ENCODE peak calls at places on chromosome 12, in ten cellular contexts. One of them, this sample, is unnamed.

GRCh38 chr12:5232291-5232690 is 188.6 kb downstream of the KCNA5 start:
- DNase-seq in gastrocnemius medialis: no peak
- DNase-seq in right atrium auricular region: no peak
- DNase-seq in breast epithelium: no peak
- DNase-seq in sigmoid colon: no peak
- DNase-seq in CD8-positive, alpha-beta memory T cell: no peak
- DNase-seq in pancreas: no peak
- DNase-seq in MM.1S: no peak
- DNase-seq in CD4-positive, alpha-beta memory T cell: no peak
- DNase-seq in ovary: no peak
- DNase-seq in this sample: no peak

GRCh38 chr12:119130523-119130922 is 48.2 kb upstream of the HSPB8 start:
- DNase-seq in gastrocnemius medialis: no peak
- DNase-seq in right atrium auricular region: no peak
- DNase-seq in breast epithelium: no peak
- DNase-seq in sigmoid colon: no peak
- DNase-seq in CD8-positive, alpha-beta memory T cell: no peak
- DNase-seq in pancreas: no peak
- DNase-seq in MM.1S: no peak
- DNase-seq in CD4-positive, alpha-beta memory T cell: no peak
- DNase-seq in ovary: no peak
- DNase-seq in this sample: no peak

GRCh38 chr12:20404576-20405346 is 36.4 kb downstream of the PDE3A start:
- DNase-seq in gastrocnemius medialis: no peak
- DNase-seq in right atrium auricular region: peak; percentile 70
- DNase-seq in breast epithelium: no peak
- DNase-seq in sigmoid colon: peak; percentile 78
- DNase-seq in CD8-positive, alpha-beta memory T cell: no peak
- DNase-seq in pancreas: no peak
- DNase-seq in MM.1S: no peak
- DNase-seq in CD4-positive, alpha-beta memory T cell: no peak
- DNase-seq in ovary: no peak
- DNase-seq in this sample: no peak

GRCh38 chr12:49518914-49519573 is 19.8 kb upstream of the KCNH3 start:
- DNase-seq in gastrocnemius medialis: no peak
- DNase-seq in right atrium auricular region: no peak
- DNase-seq in breast epithelium: no peak
- DNase-seq in sigmoid colon: no peak
- DNase-seq in CD8-positive, alpha-beta memory T cell: no peak
- DNase-seq in pancreas: no peak
- DNase-seq in MM.1S: no peak
- DNase-seq in CD4-positive, alpha-beta memory T cell: no peak
- DNase-seq in ovary: no peak
- DNase-seq in this sample: no peak

GRCh38 chr12:56645201-56645716 is 525 bp downstream of the ATP5F1B start:
- DNase-seq in gastrocnemius medialis: peak; percentile 33
- DNase-seq in right atrium auricular region: no peak
- DNase-seq in breast epithelium: no peak
- DNase-seq in sigmoid colon: no peak
- DNase-seq in CD8-positive, alpha-beta memory T cell: no peak
- DNase-seq in pancreas: peak; percentile 38
- DNase-seq in MM.1S: peak; percentile 25
- DNase-seq in CD4-positive, alpha-beta memory T cell: no peak
- DNase-seq in ovary: peak; percentile 54
- DNase-seq in this sample: no peak

GRCh38 chr12:46556820-46557524 is 184.4 kb upstream of the SLC38A2 start:
- DNase-seq in gastrocnemius medialis: no peak
- DNase-seq in right atrium auricular region: no peak
- DNase-seq in breast epithelium: no peak
- DNase-seq in sigmoid colon: no peak
- DNase-seq in CD8-positive, alpha-beta memory T cell: no peak
- DNase-seq in pancreas: no peak
- DNase-seq in MM.1S: no peak
- DNase-seq in CD4-positive, alpha-beta memory T cell: no peak
- DNase-seq in ovary: no peak
- DNase-seq in this sample: no peak

GRCh38 chr12:102371177-102371576 is 109.2 kb downstream of the IGF1 start:
- DNase-seq in gastrocnemius medialis: no peak
- DNase-seq in right atrium auricular region: no peak
- DNase-seq in breast epithelium: no peak
- DNase-seq in sigmoid colon: no peak
- DNase-seq in CD8-positive, alpha-beta memory T cell: no peak
- DNase-seq in pancreas: no peak
- DNase-seq in MM.1S: no peak
- DNase-seq in CD4-positive, alpha-beta memory T cell: no peak
- DNase-seq in ovary: no peak
- DNase-seq in this sample: no peak

GRCh38 chr12:77224346-77224745 is 159.0 kb upstream of the E2F7 start:
- DNase-seq in gastrocnemius medialis: no peak
- DNase-seq in right atrium auricular region: no peak
- DNase-seq in breast epithelium: no peak
- DNase-seq in sigmoid colon: no peak
- DNase-seq in CD8-positive, alpha-beta memory T cell: no peak
- DNase-seq in pancreas: no peak
- DNase-seq in MM.1S: no peak
- DNase-seq in CD4-positive, alpha-beta memory T cell: no peak
- DNase-seq in ovary: no peak
- DNase-seq in this sample: no peak

GRCh38 chr12:132279184-132279889 is 50.1 kb downstream of the GALNT9 start:
- DNase-seq in gastrocnemius medialis: no peak
- DNase-seq in right atrium auricular region: no peak
- DNase-seq in breast epithelium: no peak
- DNase-seq in sigmoid colon: peak; percentile 92
- DNase-seq in CD8-positive, alpha-beta memory T cell: peak; percentile 15
- DNase-seq in pancreas: no peak
- DNase-seq in MM.1S: no peak
- DNase-seq in CD4-positive, alpha-beta memory T cell: no peak
- DNase-seq in ovary: no peak
- DNase-seq in this sample: no peak

GRCh38 chr12:128734391-128734790 is 89.4 kb downstream of the SLC15A4 start:
- DNase-seq in gastrocnemius medialis: no peak
- DNase-seq in right atrium auricular region: no peak
- DNase-seq in breast epithelium: no peak
- DNase-seq in sigmoid colon: no peak
- DNase-seq in CD8-positive, alpha-beta memory T cell: no peak
- DNase-seq in pancreas: no peak
- DNase-seq in MM.1S: no peak
- DNase-seq in CD4-positive, alpha-beta memory T cell: no peak
- DNase-seq in ovary: no peak
- DNase-seq in this sample: no peak

GRCh38 chr12:2183556-2184541 is 131.1 kb downstream of the CACNA1C start:
- DNase-seq in gastrocnemius medialis: no peak
- DNase-seq in right atrium auricular region: no peak
- DNase-seq in breast epithelium: no peak
- DNase-seq in sigmoid colon: peak; percentile 70
- DNase-seq in CD8-positive, alpha-beta memory T cell: no peak
- DNase-seq in pancreas: no peak
- DNase-seq in MM.1S: peak; percentile 7
- DNase-seq in CD4-positive, alpha-beta memory T cell: no peak
- DNase-seq in ovary: no peak
- DNase-seq in this sample: no peak

GRCh38 chr12:47858511-47859266 is 39.0 kb upstream of the HDAC7 start:
- DNase-seq in gastrocnemius medialis: no peak
- DNase-seq in right atrium auricular region: no peak
- DNase-seq in breast epithelium: no peak
- DNase-seq in sigmoid colon: peak; percentile 48
- DNase-seq in CD8-positive, alpha-beta memory T cell: no peak
- DNase-seq in pancreas: no peak
- DNase-seq in MM.1S: no peak
- DNase-seq in CD4-positive, alpha-beta memory T cell: no peak
- DNase-seq in ovary: no peak
- DNase-seq in this sample: no peak

GRCh38 chr12:48956279-48957140 is 777 bp downstream of the ARF3 start:
- DNase-seq in gastrocnemius medialis: peak; percentile 68
- DNase-seq in right atrium auricular region: peak; percentile 91
- DNase-seq in breast epithelium: peak; percentile 75
- DNase-seq in sigmoid colon: peak; percentile 94
- DNase-seq in CD8-positive, alpha-beta memory T cell: peak; percentile 55
- DNase-seq in pancreas: peak; percentile 63
- DNase-seq in MM.1S: no peak
- DNase-seq in CD4-positive, alpha-beta memory T cell: no peak
- DNase-seq in ovary: peak; percentile 77
- DNase-seq in this sample: peak; percentile 68

GRCh38 chr12:41509655-41510054 is 321.5 kb downstream of the PDZRN4 start:
- DNase-seq in gastrocnemius medialis: no peak
- DNase-seq in right atrium auricular region: no peak
- DNase-seq in breast epithelium: no peak
- DNase-seq in sigmoid colon: no peak
- DNase-seq in CD8-positive, alpha-beta memory T cell: no peak
- DNase-seq in pancreas: no peak
- DNase-seq in MM.1S: no peak
- DNase-seq in CD4-positive, alpha-beta memory T cell: no peak
- DNase-seq in ovary: no peak
- DNase-seq in this sample: no peak

GRCh38 chr12:75986001-75986739 is 45.4 kb downstream of the PHLDA1 start:
- DNase-seq in gastrocnemius medialis: no peak
- DNase-seq in right atrium auricular region: no peak
- DNase-seq in breast epithelium: no peak
- DNase-seq in sigmoid colon: no peak
- DNase-seq in CD8-positive, alpha-beta memory T cell: no peak
- DNase-seq in pancreas: peak; percentile 39
- DNase-seq in MM.1S: no peak
- DNase-seq in CD4-positive, alpha-beta memory T cell: no peak
- DNase-seq in ovary: no peak
- DNase-seq in this sample: no peak

GRCh38 chr12:55721601-55722213 is 1.5 kb downstream of the RDH5 start:
- DNase-seq in gastrocnemius medialis: peak; percentile 36
- DNase-seq in right atrium auricular region: no peak
- DNase-seq in breast epithelium: no peak
- DNase-seq in sigmoid colon: no peak
- DNase-seq in CD8-positive, alpha-beta memory T cell: peak; percentile 45
- DNase-seq in pancreas: no peak
- DNase-seq in MM.1S: no peak
- DNase-seq in CD4-positive, alpha-beta memory T cell: no peak
- DNase-seq in ovary: no peak
- DNase-seq in this sample: no peak

GRCh38 chr12:75766263-75767160 is 255.1 kb upstream of the KRR1 start:
- DNase-seq in gastrocnemius medialis: no peak
- DNase-seq in right atrium auricular region: no peak
- DNase-seq in breast epithelium: no peak
- DNase-seq in sigmoid colon: no peak
- DNase-seq in CD8-positive, alpha-beta memory T cell: no peak
- DNase-seq in pancreas: no peak
- DNase-seq in MM.1S: no peak
- DNase-seq in CD4-positive, alpha-beta memory T cell: no peak
- DNase-seq in ovary: no peak
- DNase-seq in this sample: no peak

GRCh38 chr12:130858084-130858483 is 13.8 kb upstream of the RAN start:
- DNase-seq in gastrocnemius medialis: no peak
- DNase-seq in right atrium auricular region: no peak
- DNase-seq in breast epithelium: no peak
- DNase-seq in sigmoid colon: peak; percentile 2
- DNase-seq in CD8-positive, alpha-beta memory T cell: no peak
- DNase-seq in pancreas: no peak
- DNase-seq in MM.1S: no peak
- DNase-seq in CD4-positive, alpha-beta memory T cell: no peak
- DNase-seq in ovary: no peak
- DNase-seq in this sample: no peak

DNA sequence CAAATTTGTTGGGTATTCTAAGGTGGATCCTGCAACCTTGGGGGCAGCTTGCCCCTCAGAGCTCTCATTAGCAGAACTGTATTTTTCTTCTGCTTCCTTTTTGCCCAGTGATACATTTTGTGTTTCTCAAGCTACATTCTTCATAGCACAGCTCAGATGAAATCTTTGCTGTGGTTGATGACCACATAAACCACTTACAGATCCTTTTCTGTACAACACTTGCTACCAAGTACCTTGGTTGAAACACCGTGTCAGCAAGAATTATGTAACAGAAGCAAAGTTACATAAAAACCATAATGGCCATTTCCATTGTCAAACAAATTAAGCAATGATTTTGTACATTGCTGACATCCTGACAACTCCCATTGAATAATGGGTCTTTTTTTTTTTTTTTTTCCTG is 9.7 kb upstream of the PLBD1 start:
- DNase-seq in gastrocnemius medialis: no peak
- DNase-seq in right atrium auricular region: no peak
- DNase-seq in breast epithelium: no peak
- DNase-seq in sigmoid colon: no peak
- DNase-seq in CD8-positive, alpha-beta memory T cell: no peak
- DNase-seq in pancreas: no peak
- DNase-seq in MM.1S: no peak
- DNase-seq in CD4-positive, alpha-beta memory T cell: peak; percentile 61
- DNase-seq in ovary: no peak
- DNase-seq in this sample: no peak
- H3K4me1 ChIP-seq in gastrocnemius medialis: no peaks in the 10 kb centered on the region
- H3K4me1 ChIP-seq in right atrium auricular region: no peaks in the 10 kb centered on the region
- H3K4me1 ChIP-seq in breast epithelium: no peaks in the 10 kb centered on the region
- H3K4me1 ChIP-seq in sigmoid colon: no peaks in the 10 kb centered on the region
- H3K4me1 ChIP-seq in CD8-positive, alpha-beta memory T cell: peaks cover 5% of the 10 kb centered on the region
- H3K4me1 ChIP-seq in pancreas: peaks cover 9% of the 10 kb centered on the region
- H3K4me1 ChIP-seq in MM.1S: no peaks in the 10 kb centered on the region
- H3K4me1 ChIP-seq in CD4-positive, alpha-beta memory T cell: peaks cover 11% of the 10 kb centered on the region
- H3K4me1 ChIP-seq in ovary: no peaks in the 10 kb centered on the region
- H3K4me1 ChIP-seq in this sample: no peaks in the 10 kb centered on the region

DNA sequence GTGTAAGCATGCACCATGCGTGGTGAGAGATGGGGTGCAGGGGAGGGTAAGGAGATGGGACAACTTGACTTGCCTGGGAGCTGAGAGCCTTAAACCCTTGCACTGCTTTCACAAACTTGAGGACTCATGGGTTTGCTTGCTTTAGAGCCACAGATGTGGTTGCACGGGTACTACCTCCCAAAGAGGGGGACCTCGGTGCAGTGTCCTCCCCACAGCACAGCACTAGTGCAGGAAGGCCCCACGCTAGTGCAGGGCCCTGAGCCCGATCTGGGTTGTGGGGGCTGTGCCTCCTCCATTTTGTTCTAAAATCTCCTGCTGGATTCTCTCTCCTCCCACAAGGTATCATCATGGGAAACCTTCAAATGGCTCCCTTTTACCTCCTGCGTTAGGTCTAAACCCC is 11.2 kb downstream of the KRT72 start:
- DNase-seq in gastrocnemius medialis: no peak
- DNase-seq in right atrium auricular region: no peak
- DNase-seq in breast epithelium: no peak
- DNase-seq in sigmoid colon: peak; percentile 43
- DNase-seq in CD8-positive, alpha-beta memory T cell: no peak
- DNase-seq in pancreas: no peak
- DNase-seq in MM.1S: no peak
- DNase-seq in CD4-positive, alpha-beta memory T cell: no peak
- DNase-seq in ovary: no peak
- DNase-seq in this sample: no peak
- H3K4me1 ChIP-seq in gastrocnemius medialis: no peaks in the 10 kb centered on the region
- H3K4me1 ChIP-seq in right atrium auricular region: no peaks in the 10 kb centered on the region
- H3K4me1 ChIP-seq in breast epithelium: no peaks in the 10 kb centered on the region
- H3K4me1 ChIP-seq in sigmoid colon: no peaks in the 10 kb centered on the region
- H3K4me1 ChIP-seq in CD8-positive, alpha-beta memory T cell: peaks cover 26% of the 10 kb centered on the region
- H3K4me1 ChIP-seq in pancreas: no peaks in the 10 kb centered on the region
- H3K4me1 ChIP-seq in MM.1S: no peaks in the 10 kb centered on the region
- H3K4me1 ChIP-seq in CD4-positive, alpha-beta memory T cell: peaks cover 20% of the 10 kb centered on the region
- H3K4me1 ChIP-seq in ovary: no peaks in the 10 kb centered on the region
- H3K4me1 ChIP-seq in this sample: no peaks in the 10 kb centered on the region

GRCh38 chr12:22525426-22525825 is 18.9 kb downstream of the C2CD5 start:
- DNase-seq in gastrocnemius medialis: no peak
- DNase-seq in right atrium auricular region: no peak
- DNase-seq in breast epithelium: no peak
- DNase-seq in sigmoid colon: no peak
- DNase-seq in CD8-positive, alpha-beta memory T cell: no peak
- DNase-seq in pancreas: no peak
- DNase-seq in MM.1S: no peak
- DNase-seq in CD4-positive, alpha-beta memory T cell: no peak
- DNase-seq in ovary: no peak
- DNase-seq in this sample: no peak
- H3K4me1 ChIP-seq in gastrocnemius medialis: no peaks in the 10 kb centered on the region
- H3K4me1 ChIP-seq in right atrium auricular region: no peaks in the 10 kb centered on the region
- H3K4me1 ChIP-seq in breast epithelium: no peaks in the 10 kb centered on the region
- H3K4me1 ChIP-seq in sigmoid colon: no peaks in the 10 kb centered on the region
- H3K4me1 ChIP-seq in CD8-positive, alpha-beta memory T cell: no peaks in the 10 kb centered on the region
- H3K4me1 ChIP-seq in pancreas: no peaks in the 10 kb centered on the region
- H3K4me1 ChIP-seq in MM.1S: no peaks in the 10 kb centered on the region
- H3K4me1 ChIP-seq in CD4-positive, alpha-beta memory T cell: no peaks in the 10 kb centered on the region
- H3K4me1 ChIP-seq in ovary: no peaks in the 10 kb centered on the region
- H3K4me1 ChIP-seq in this sample: no peaks in the 10 kb centered on the region

GRCh38 chr12:104466694-104467345 is 10.1 kb downstream of the CHST11 start:
- DNase-seq in gastrocnemius medialis: no peak
- DNase-seq in right atrium auricular region: no peak
- DNase-seq in breast epithelium: no peak
- DNase-seq in sigmoid colon: no peak
- DNase-seq in CD8-positive, alpha-beta memory T cell: no peak
- DNase-seq in pancreas: no peak
- DNase-seq in MM.1S: peak; percentile 46
- DNase-seq in CD4-positive, alpha-beta memory T cell: no peak
- DNase-seq in ovary: no peak
- DNase-seq in this sample: no peak
- H3K4me1 ChIP-seq in gastrocnemius medialis: peaks cover 4% of the 10 kb centered on the region
- H3K4me1 ChIP-seq in right atrium auricular region: peaks cover 21% of the 10 kb centered on the region
- H3K4me1 ChIP-seq in breast epithelium: no peaks in the 10 kb centered on the region
- H3K4me1 ChIP-seq in sigmoid colon: peaks cover 14% of the 10 kb centered on the region
- H3K4me1 ChIP-seq in CD8-positive, alpha-beta memory T cell: peaks cover 95% of the 10 kb centered on the region
- H3K4me1 ChIP-seq in pancreas: no peaks in the 10 kb centered on the region
- H3K4me1 ChIP-seq in MM.1S: peaks cover 43% of the 10 kb centered on the region
- H3K4me1 ChIP-seq in CD4-positive, alpha-beta memory T cell: peaks cover 99% of the 10 kb centered on the region
- H3K4me1 ChIP-seq in ovary: no peaks in the 10 kb centered on the region
- H3K4me1 ChIP-seq in this sample: peaks cover 24% of the 10 kb centered on the region

This sample was measured in thoracic aorta.